ENCODE peak calls at places on chromosome 7, in nine cellular contexts. M is hepatocyte, F is GM23248, Z is neural progenitor cell, Y is PC-3, G is OCI-LY7, P is MM.1S, C is HCT116, D is SK-N-SH. L is an unnamed sample.

GRCh38 chr7:122073635-122074034 is 70.4 kb downstream of the AASS start:
- DNase-seq in M (no peak), F (no peak), Z (no peak), Y (no peak), G (no peak), P (no peak), C (no peak), D (no peak), L (no peak)

GRCh38 chr7:117572826-117573620 is 93.2 kb downstream of the CFTR start:
- DNase-seq in M (no peak), F (no peak), Z (no peak), Y (peak; percentile 65), G (no peak), P (no peak), C (no peak), D (no peak), L (no peak)

GRCh38 chr7:141145630-141145982 is 71.7 kb downstream of the TMEM178B start:
- DNase-seq in M (no peak), F (no peak), Z (no peak), Y (no peak), G (no peak), P (no peak), C (no peak), D (peak; percentile 75), L (no peak)

GRCh38 chr7:107002131-107002803 is 42.2 kb upstream of the PRKAR2B start:
- DNase-seq in M (no peak), F (no peak), Z (no peak), Y (no peak), G (no peak), P (no peak), C (no peak), D (no peak), L (no peak)

GRCh38 chr7:107501593-107501992 is 31.7 kb downstream of the GPR22 start:
- DNase-seq in M (peak; percentile 17), F (peak; percentile 55), Z (peak; percentile 35), Y (peak; percentile 59), G (peak; percentile 41), P (peak; percentile 55), C (peak; percentile 26), D (peak; percentile 56), L (peak; percentile 54)

GRCh38 chr7:40733578-40733977 is 598.8 kb downstream of the SUGCT start:
- DNase-seq in M (no peak), F (no peak), Z (no peak), Y (no peak), G (no peak), P (no peak), C (no peak), D (no peak), L (no peak)

GRCh38 chr7:99379043-99379577 is 4.6 kb downstream of the ARPC1B start:
- DNase-seq in M (peak; percentile 61), F (peak; percentile 98), Z (no peak), Y (peak; percentile 15), G (peak; percentile 34), P (peak; percentile 65), C (no peak), D (no peak), L (no peak)

GRCh38 chr7:80764132-80764531 is 125.7 kb downstream of the CD36 start:
- DNase-seq in M (no peak), F (no peak), Z (peak; percentile 71), Y (no peak), G (no peak), P (no peak), C (no peak), D (no peak), L (peak; percentile 85)

GRCh38 chr7:46651070-46651469 is 730.0 kb upstream of the IGFBP3 start:
- DNase-seq in M (peak; percentile 81), F (no peak), Z (no peak), Y (peak; percentile 91), G (no peak), P (no peak), C (peak; percentile 89), D (no peak), L (peak; percentile 20)

GRCh38 chr7:30278386-30278785 is 6.0 kb upstream of the ZNRF2 start:
- DNase-seq in M (no peak), F (no peak), Z (no peak), Y (no peak), G (no peak), P (no peak), C (no peak), D (no peak), L (no peak)

GRCh38 chr7:157121184-157121715 is 17.5 kb upstream of the UBE3C start:
- DNase-seq in M (no peak), F (no peak), Z (no peak), Y (no peak), G (no peak), P (no peak), C (no peak), D (no peak), L (no peak)

GRCh38 chr7:103347507-103348267 is at the start of gene PSMC2:
- DNase-seq in M (peak; percentile 85), F (peak; percentile 93), Z (peak; percentile 88), Y (peak; percentile 88), G (peak; percentile 92), P (peak; percentile 89), C (peak; percentile 94), D (peak; percentile 82), L (peak; percentile 94)

GRCh38 chr7:17234398-17235021 is 63.9 kb upstream of the AHR start:
- DNase-seq in M (peak; percentile 85), F (peak; percentile 98), Z (no peak), Y (peak; percentile 98), G (no peak), P (peak; percentile 63), C (peak; percentile 77), D (no peak), L (peak; percentile 2)

GRCh38 chr7:74569501-74570075 is 87.9 kb upstream of the GTF2I start:
- DNase-seq in M (no peak), F (no peak), Z (no peak), Y (no peak), G (no peak), P (no peak), C (no peak), D (peak; percentile 70), L (no peak)

GRCh38 chr7:140316165-140316661 is 82.1 kb downstream of the SLC37A3 start:
- DNase-seq in M (peak; percentile 51), F (peak; percentile 97), Z (no peak), Y (peak; percentile 90), G (no peak), P (no peak), C (peak; percentile 19), D (no peak), L (no peak)

GRCh38 chr7:148395990-148396716 is 194.4 kb upstream of the C7orf33 start:
- DNase-seq in M (no peak), F (no peak), Z (no peak), Y (no peak), G (no peak), P (no peak), C (no peak), D (peak; percentile 38), L (peak; percentile 46)

GRCh38 chr7:10677668-10678232 is 295.9 kb upstream of the PHF14 start:
- DNase-seq in M (no peak), F (no peak), Z (no peak), Y (no peak), G (no peak), P (no peak), C (no peak), D (no peak), L (no peak)

GRCh38 chr7:21971780-21972396 is 26.2 kb upstream of the CDCA7L start:
- DNase-seq in M (no peak), F (no peak), Z (no peak), Y (no peak), G (no peak), P (no peak), C (peak; percentile 77), D (no peak), L (no peak)

DNA sequence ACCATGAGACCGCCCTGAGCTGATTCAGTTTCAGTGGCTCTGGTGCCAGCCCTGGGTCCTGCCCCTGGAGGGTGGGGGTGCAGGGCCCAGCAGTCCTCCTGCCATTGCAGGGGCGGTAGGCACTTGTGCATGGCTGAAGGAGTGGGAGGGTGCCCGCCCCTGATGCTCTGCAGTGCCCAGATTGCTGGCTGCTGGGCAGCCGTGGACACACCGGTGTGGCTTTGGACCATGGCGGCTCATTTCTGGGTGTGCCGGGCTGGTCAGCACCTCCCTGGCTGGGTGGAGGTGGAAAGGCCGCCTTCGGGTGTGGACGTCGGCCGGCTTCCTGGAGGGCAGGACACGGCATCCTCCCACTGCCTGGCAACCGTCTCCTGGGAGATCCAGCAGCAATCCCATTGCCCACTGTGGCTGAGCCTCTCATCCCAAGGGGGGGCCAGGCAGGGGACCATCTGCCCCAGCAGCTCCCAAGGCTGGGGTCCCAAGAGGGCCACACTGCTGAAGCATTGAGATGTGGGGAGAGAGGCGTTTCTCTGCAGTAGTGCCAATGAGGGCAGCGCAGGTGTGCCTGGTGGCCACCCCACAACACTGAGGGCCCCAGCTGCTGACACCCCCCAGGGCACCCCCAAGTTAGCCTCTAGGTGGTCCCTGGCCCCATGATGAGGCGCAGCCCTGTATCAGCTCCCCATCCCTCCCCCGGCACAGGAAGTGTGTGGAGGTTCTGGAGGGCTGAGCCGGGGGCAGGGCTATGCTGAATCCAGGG is 12.9 kb downstream of the TTYH3 start:
- DNase-seq in M (no peak), F (no peak), Z (no peak), Y (no peak), G (no peak), P (no peak), C (no peak), D (peak; percentile 74), L (no peak)
- TF ChIP-seq EZH2phosphoT487 in M (no peak), F (no peak), Z (no peak), Y (no peak), G (no peak), P (no peak), C (no peak), D (no peak), L (no peak)

GRCh38 chr7:150990416-150991186 is at the start of gene NOS3:
- DNase-seq in M (peak; percentile 75), F (peak; percentile 28), Z (no peak), Y (peak; percentile 82), G (no peak), P (no peak), C (peak; percentile 72), D (no peak), L (peak; percentile 49)
- TF ChIP-seq EZH2phosphoT487 in M (no peak), F (no peak), Z (no peak), Y (no peak), G (no peak), P (no peak), C (no peak), D (no peak), L (no peak)

DNA sequence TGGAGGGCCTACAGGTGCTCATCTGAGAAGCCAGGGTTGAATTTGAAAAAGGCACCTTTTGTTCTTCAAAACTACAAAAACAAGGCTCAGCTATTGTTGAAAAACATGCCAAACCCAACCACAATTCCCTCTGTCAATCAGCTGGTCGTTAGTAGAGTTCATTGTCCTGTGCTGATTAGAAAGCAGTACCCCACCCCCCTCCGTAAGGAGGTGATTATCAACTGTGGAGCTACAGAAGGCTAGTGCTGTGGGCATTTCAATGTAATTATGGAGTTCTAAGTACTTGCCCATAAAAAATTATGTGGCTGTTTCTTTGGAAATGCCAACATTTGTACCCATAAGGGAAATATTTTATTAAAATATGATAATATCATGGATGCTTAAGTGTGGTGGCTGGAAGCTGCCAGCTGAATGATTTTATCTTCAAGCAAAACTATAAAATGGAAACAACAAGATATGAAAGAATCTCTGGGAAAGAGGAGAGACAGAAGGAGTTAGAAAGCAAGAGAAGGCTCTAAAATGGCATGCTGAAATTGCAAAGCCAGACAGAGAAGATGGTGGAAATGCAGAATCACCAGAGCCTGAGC is 179.6 kb upstream of the LRGUK start:
- DNase-seq in M (no peak), F (no peak), Z (no peak), Y (no peak), G (no peak), P (no peak), C (no peak), D (peak; percentile 49), L (no peak)
- TF ChIP-seq EZH2phosphoT487 in M (no peak), F (no peak), Z (no peak), Y (no peak), G (no peak), P (no peak), C (no peak), D (no peak), L (no peak)

GRCh38 chr7:91288208-91288824 is 24.1 kb downstream of the FZD1 start:
- DNase-seq in M (peak; percentile 68), F (peak; percentile 32), Z (peak; percentile 70), Y (peak; percentile 53), G (peak; percentile 35), P (peak; percentile 13), C (peak; percentile 27), D (no peak), L (peak; percentile 89)
- TF ChIP-seq EZH2phosphoT487 in M (no peak), F (no peak), Z (no peak), Y (no peak), G (no peak), P (no peak), C (no peak), D (no peak), L (no peak)

L was measured in GM23338.